ENCODE peak calls at places on chromosomes 4 and X, in four cellular contexts. M is NCI-H1092; K is H4; X is activated effector memory CD4-positive, alpha-beta T cell treated with anti-CD3 and anti-CD28 coated beads, Interleukin-2, amount 50 U/mL, for 16 hours. C is an unnamed sample.
A peak's percentile ranks its signal among the peaks of the same experiment; 100 is the strongest.

GRCh38 chrX:17939724-17940123 is 78.6 kb upstream of the RAI2 start:
- DNase-seq in M (no peak), K (no peak), X (no peak), C (no peak)

GRCh38 chrX:57586360-57586759 is 5.5 kb upstream of the ZXDB start:
- DNase-seq in M (no peak), K (no peak), X (no peak), C (no peak)

GRCh38 chrX:83759872-83760271 is 101.1 kb upstream of the CYLC1 start:
- DNase-seq in M (peak; percentile 32), K (no peak), X (no peak), C (no peak)

GRCh38 chr4:32135642-32136041 is 1415.5 kb downstream of the PCDH7 start:
- DNase-seq in M (no peak), K (no peak), X (no peak), C (no peak)

GRCh38 chrX:24294619-24295018 is 19.2 kb downstream of the SUPT20HL2 start:
- DNase-seq in M (no peak), K (no peak), X (no peak), C (peak; percentile 31)

GRCh38 chrX:152646961-152647360 is 9.3 kb downstream of the GABRQ start:
- DNase-seq in M (no peak), K (no peak), X (no peak), C (no peak)

GRCh38 chr4:2082627-2083026 is 23.5 kb downstream of the NAT8L start:
- DNase-seq in M (no peak), K (no peak), X (peak; percentile 9), C (no peak)

GRCh38 chr4:179285696-179286095 is 1843.5 kb upstream of the AGA start:
- DNase-seq in M (no peak), K (no peak), X (no peak), C (no peak)

GRCh38 chr4:145930592-145930991 is 8.0 kb downstream of the ZNF827 start:
- DNase-seq in M (no peak), K (no peak), X (no peak), C (no peak)

GRCh38 chr4:114519368-114519767 is 79.2 kb upstream of the UGT8 start:
- DNase-seq in M (no peak), K (no peak), X (no peak), C (no peak)

GRCh38 chr4:112185740-112186670 is 40.8 kb downstream of the FAM241A start:
- DNase-seq in M (no peak), K (no peak), X (no peak), C (no peak)

GRCh38 chrX:20347486-20347885 is 80.8 kb upstream of the RPS6KA3 start:
- DNase-seq in M (no peak), K (no peak), X (no peak), C (no peak)

GRCh38 chrX:39336709-39337294 is 535.5 kb downstream of the MID1IP1 start:
- DNase-seq in M (peak; percentile 77), K (peak; percentile 83), X (peak; percentile 62), C (no peak)

GRCh38 chrX:83008415-83008814 is 499.7 kb upstream of the POU3F4 start:
- DNase-seq in M (no peak), K (no peak), X (no peak), C (no peak)

C was measured in Daoy.